ENCODE peak calls at places on chromosomes 7 and 10, in seven cellular contexts. G, W, Z, X, U, I and F are unnamed samples.
A peak's percentile ranks its signal among the peaks of the same experiment; 100 is the strongest.

GRCh38 chr10:24603333-24603732 is 120.4 kb downstream of the ARHGAP21 start:
- DNase-seq in U (no peak), X (peak; percentile 70), W (peak; percentile 29), G (no peak), I (peak; percentile 53), Z (no peak), F (peak; percentile 78)

GRCh38 chr7:145064114-145064513 is 228.3 kb upstream of the TPK1 start:
- DNase-seq in Z (no peak), G (no peak), I (no peak), X (no peak), U (no peak), W (no peak), F (no peak)

GRCh38 chr7:70710011-70710480 is 421.9 kb upstream of the GALNT17 start:
- DNase-seq in G (no peak), W (peak; percentile 86), Z (no peak), I (no peak), X (peak; percentile 76), U (peak; percentile 69), F (peak; percentile 65)

GRCh38 chr10:125009580-125010235 is 67.8 kb downstream of the ZRANB1 start:
- DNase-seq in U (no peak), I (no peak), X (no peak), G (no peak), Z (no peak), W (no peak), F (peak; percentile 51)

GRCh38 chr10:7572435-7572834 is 94.3 kb downstream of the ITIH5 start:
- DNase-seq in Z (no peak), I (no peak), U (no peak), G (no peak), X (no peak), W (no peak), F (no peak)

GRCh38 chr7:127532151-127532550 is 53.2 kb downstream of the GCC1 start:
- DNase-seq in W (no peak), I (no peak), G (no peak), Z (no peak), U (no peak), X (no peak), F (no peak)

GRCh38 chr7:118418433-118418832 is 193.9 kb downstream of the ANKRD7 start:
- DNase-seq in W (no peak), Z (no peak), U (no peak), G (no peak), X (no peak), I (no peak), F (no peak)

GRCh38 chr10:14186245-14186644 is 144.5 kb downstream of the FRMD4A start:
- DNase-seq in X (peak; percentile 11), G (no peak), W (no peak), I (no peak), U (no peak), Z (no peak), F (no peak)

GRCh38 chr10:13006037-13006436 is 4.5 kb upstream of the CCDC3 start:
- DNase-seq in W (no peak), I (no peak), X (no peak), G (no peak), U (no peak), Z (no peak), F (no peak)

DNA sequence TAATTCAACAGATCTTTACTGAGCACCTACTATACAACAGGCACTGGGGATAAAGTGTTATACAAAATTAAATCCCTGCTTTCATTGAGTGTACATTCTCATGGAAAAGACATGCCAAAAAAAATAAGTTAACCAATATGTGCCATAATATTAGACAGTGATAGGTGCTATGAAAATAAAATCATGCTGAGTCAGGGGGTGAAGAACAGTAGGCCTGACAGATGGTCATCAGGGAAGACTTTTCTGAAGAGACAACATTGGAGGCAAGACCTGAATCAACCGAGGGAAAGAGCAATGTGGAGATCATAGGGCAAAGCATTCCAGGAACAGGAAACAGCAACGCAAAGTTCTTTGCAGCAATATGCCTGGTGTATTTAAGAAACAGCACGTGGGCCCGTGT is 135.5 kb downstream of the C1GALT1 start:
- DNase-seq in Z (no peak), G (no peak), U (no peak), W (no peak), I (no peak), X (no peak), F (no peak)
- TF ChIP-seq CTCF in Z (no peak), G (no peak), U (no peak), W (no peak), I (no peak), X (no peak), F (no peak)

GRCh38 chr10:11195017-11195586 is 177.4 kb downstream of the CELF2 start:
- DNase-seq in U (no peak), Z (no peak), X (no peak), G (no peak), W (no peak), I (no peak), F (no peak)

GRCh38 chr10:11186330-11186729 is 168.7 kb downstream of the CELF2 start:
- DNase-seq in U (no peak), I (no peak), Z (no peak), G (no peak), X (no peak), W (no peak), F (no peak)

GRCh38 chr10:11191673-11192072 is 174.0 kb downstream of the CELF2 start:
- DNase-seq in U (no peak), I (no peak), X (no peak), Z (no peak), G (no peak), W (no peak), F (no peak)

GRCh38 chr10:11192304-11193018 is 174.8 kb downstream of the CELF2 start:
- DNase-seq in I (no peak), X (no peak), W (no peak), U (no peak), G (no peak), Z (no peak), F (no peak)

GRCh38 chr10:11189581-11190376 is 172.1 kb downstream of the CELF2 start:
- DNase-seq in G (no peak), X (no peak), W (no peak), Z (no peak), I (no peak), U (no peak), F (no peak)
- H3K4me1 ChIP-seq in G (peaks cover 9% of the 10 kb centered on the region), X (no peaks in the 10 kb centered on the region), W (no peaks in the 10 kb centered on the region), Z (no peaks in the 10 kb centered on the region), I (no peaks in the 10 kb centered on the region), U (no peaks in the 10 kb centered on the region), F (no peaks in the 10 kb centered on the region)

GRCh38 chr10:58570307-58570723 is 57.6 kb downstream of the BICC1 start:
- DNase-seq in G (no peak), W (no peak), I (no peak), X (peak; percentile 68), Z (no peak), U (no peak), F (no peak)
- H4K20me1 ChIP-seq in G (no peaks in the 10 kb centered on the region), W (no peaks in the 10 kb centered on the region), I (no peaks in the 10 kb centered on the region), X (peaks cover 15% of the 10 kb centered on the region), Z (no peaks in the 10 kb centered on the region), U (no peaks in the 10 kb centered on the region), F (peaks cover 35% of the 10 kb centered on the region)

GRCh38 chr7:134693256-134693655 is 46.6 kb downstream of the BPGM start:
- DNase-seq in X (peak; percentile 96), G (no peak), W (peak; percentile 94), Z (no peak), I (peak; percentile 66), U (no peak), F (peak; percentile 87)

GRCh38 chr7:134686782-134687181 is 40.1 kb downstream of the BPGM start:
- DNase-seq in X (peak; percentile 43), I (peak; percentile 43), G (no peak), Z (no peak), U (no peak), W (no peak), F (no peak)

GRCh38 chr7:134690614-134691504 is 44.2 kb downstream of the BPGM start:
- DNase-seq in I (no peak), U (no peak), G (no peak), Z (no peak), W (peak; percentile 36), X (peak; percentile 24), F (no peak)

GRCh38 chr7:134691820-134692705 is 45.4 kb downstream of the BPGM start:
- DNase-seq in W (peak; percentile 56), X (peak; percentile 52), G (no peak), I (peak; percentile 23), Z (no peak), U (no peak), F (no peak)

DNA sequence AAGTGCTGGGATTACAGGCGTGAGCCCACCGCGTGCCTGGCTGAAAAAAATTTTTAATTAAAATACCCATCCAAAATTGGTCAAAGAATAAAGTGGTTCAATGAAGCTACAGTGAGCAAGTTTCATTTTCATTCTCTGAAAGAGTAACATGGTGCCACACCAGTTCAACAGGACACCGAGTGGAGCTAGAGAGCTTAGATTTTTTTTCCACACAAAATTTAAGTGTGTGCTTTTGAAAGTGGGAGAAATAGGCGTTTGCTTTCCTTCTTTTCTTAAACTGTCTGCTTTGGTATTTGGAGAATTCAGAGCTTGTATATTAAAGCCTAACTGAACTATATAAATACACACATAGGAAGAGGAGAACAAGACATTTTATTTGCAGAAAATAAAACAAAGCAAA is 43.4 kb downstream of the BPGM start:
- DNase-seq in I (peak; percentile 15), U (no peak), Z (no peak), X (peak; percentile 81), G (no peak), W (no peak), F (no peak)
- TF ChIP-seq CTCF in I (peak; percentile 42), U (peak; percentile 59), Z (peak; percentile 20), X (peak; percentile 77), G (peak; percentile 36), W (peak; percentile 50), F (peak; percentile 60)